ENCODE peak calls at places on chromosomes 16 and 17, in nine cellular contexts. H is sigmoid colon, I is stomach, K is GM12878, M is transverse colon, Q is spleen, Z is SK-N-SH, V is H1, J is K562. S is an unnamed sample.
A peak's percentile ranks its signal among the peaks of the same experiment; 100 is the strongest.

GRCh38 chr16:70454221-70455034 is at the start of gene FCSK:
- DNase-seq in H (peak; percentile 77), I (peak; percentile 64), K (no peak), M (peak; percentile 66), Q (peak; percentile 93), Z (peak; percentile 91), V (peak; percentile 89), J (peak; percentile 83), S (peak; percentile 43)

GRCh38 chr17:2482218-2482617 is 29.5 kb downstream of the METTL16 start:
- DNase-seq in H (no peak), I (no peak), K (no peak), M (no peak), Q (no peak), Z (no peak), V (no peak), J (no peak), S (no peak)

GRCh38 chr16:7487896-7488295 is 155.3 kb downstream of the RBFOX1 start:
- DNase-seq in H (no peak), I (no peak), K (no peak), M (no peak), Q (no peak), Z (no peak), V (no peak), J (no peak), S (no peak)

GRCh38 chr17:32240745-32241144 is 24.9 kb upstream of the RHBDL3 start:
- DNase-seq in H (no peak), I (no peak), K (no peak), M (no peak), Q (no peak), Z (no peak), V (no peak), J (peak; percentile 32), S (no peak)

GRCh38 chr17:41486809-41487530 is 2.7 kb downstream of the KRT36 start:
- DNase-seq in H (no peak), I (peak; percentile 49), K (no peak), M (peak; percentile 68), Q (peak; percentile 89), Z (peak; percentile 40), V (peak; percentile 97), J (peak; percentile 81), S (no peak)

GRCh38 chr17:17448076-17448475 is 28.7 kb upstream of the MED9 start:
- DNase-seq in H (no peak), I (no peak), K (no peak), M (no peak), Q (no peak), Z (no peak), V (no peak), J (no peak), S (no peak)

GRCh38 chr16:72935896-72936295 is 112.0 kb downstream of the ZFHX3 start:
- DNase-seq in H (peak; percentile 71), I (no peak), K (no peak), M (no peak), Q (no peak), Z (no peak), V (no peak), J (no peak), S (no peak)

GRCh38 chr16:62882552-62883221 is 846.4 kb upstream of the CDH8 start:
- DNase-seq in H (no peak), I (no peak), K (no peak), M (no peak), Q (no peak), Z (no peak), V (no peak), J (no peak), S (no peak)

GRCh38 chr17:42660692-42661345 is 1.7 kb downstream of the TUBG2 start:
- DNase-seq in H (no peak), I (no peak), K (no peak), M (peak; percentile 60), Q (no peak), Z (no peak), V (no peak), J (peak; percentile 67), S (peak; percentile 65)

GRCh38 chr16:75113046-75113491 is 3.5 kb downstream of the LDHD start:
- DNase-seq in H (no peak), I (no peak), K (no peak), M (no peak), Q (peak; percentile 36), Z (no peak), V (no peak), J (peak; percentile 27), S (no peak)

GRCh38 chr17:8447816-8448215 is 12.1 kb downstream of the NDEL1 start:
- DNase-seq in H (no peak), I (no peak), K (no peak), M (no peak), Q (no peak), Z (no peak), V (no peak), J (no peak), S (no peak)

GRCh38 chr16:14600164-14600563 is 29.9 kb downstream of the PARN start:
- DNase-seq in H (no peak), I (no peak), K (no peak), M (no peak), Q (no peak), Z (peak; percentile 24), V (no peak), J (peak; percentile 16), S (no peak)

GRCh38 chr16:81571592-81572230 is 127.1 kb downstream of the CMIP start:
- DNase-seq in H (no peak), I (no peak), K (no peak), M (no peak), Q (no peak), Z (no peak), V (no peak), J (no peak), S (no peak)

GRCh38 chr16:81575307-81575706 is 130.7 kb downstream of the CMIP start:
- DNase-seq in H (no peak), I (no peak), K (no peak), M (no peak), Q (no peak), Z (no peak), V (no peak), J (no peak), S (no peak)

GRCh38 chr16:81574168-81574567 is 129.6 kb downstream of the CMIP start:
- DNase-seq in H (no peak), I (peak; percentile 49), K (no peak), M (no peak), Q (no peak), Z (no peak), V (no peak), J (no peak), S (no peak)

GRCh38 chr16:81575834-81576233 is 131.2 kb downstream of the CMIP start:
- DNase-seq in H (no peak), I (no peak), K (no peak), M (no peak), Q (no peak), Z (no peak), V (no peak), J (no peak), S (no peak)

GRCh38 chr16:81573533-81573932 is 128.9 kb downstream of the CMIP start:
- DNase-seq in H (no peak), I (no peak), K (no peak), M (no peak), Q (no peak), Z (no peak), V (no peak), J (no peak), S (no peak)
- TF ChIP-seq POLR2AphosphoS5 in H (no peak), I (no peak), K (no peak), M (no peak), Q (no peak), Z (no peak), V (no peak), J (no peak), S (no peak)

GRCh38 chr17:38602862-38603785 is 2.6 kb downstream of the SRCIN1 start:
- DNase-seq in H (no peak), I (no peak), K (no peak), M (no peak), Q (no peak), Z (no peak), V (no peak), J (no peak), S (no peak)
- H3K4me1 ChIP-seq in H (peaks cover 53% of the 10 kb centered on the region), I (peaks cover 27% of the 10 kb centered on the region), K (peaks cover 11% of the 10 kb centered on the region), M (peaks cover 15% of the 10 kb centered on the region), Q (peaks cover 34% of the 10 kb centered on the region), Z (peaks cover 65% of the 10 kb centered on the region), V (peaks cover 56% of the 10 kb centered on the region), J (peaks cover 21% of the 10 kb centered on the region), S (peaks cover 5% of the 10 kb centered on the region)

GRCh38 chr16:85679870-85680269 is 8.9 kb downstream of the GINS2 start:
- DNase-seq in H (no peak), I (no peak), K (no peak), M (no peak), Q (peak; percentile 57), Z (no peak), V (no peak), J (no peak), S (no peak)
- H3K27ac ChIP-seq in H (no peak overlapping the region), I (no peak overlapping the region), K (no peak overlapping the region), M (no peak overlapping the region), Q (peak overlapping the region; percentile 31), Z (no peak overlapping the region), V (no peak overlapping the region), J (no peak overlapping the region), S (no peak overlapping the region)

GRCh38 chr16:55605756-55606155 is 39.3 kb downstream of the CAPNS2 start:
- DNase-seq in H (no peak), I (no peak), K (no peak), M (no peak), Q (no peak), Z (peak; percentile 22), V (no peak), J (no peak), S (no peak)
- TF ChIP-seq POLR2AphosphoS5 in H (no peak), I (no peak), K (no peak), M (no peak), Q (no peak), Z (no peak), V (no peak), J (no peak), S (no peak)

DNA sequence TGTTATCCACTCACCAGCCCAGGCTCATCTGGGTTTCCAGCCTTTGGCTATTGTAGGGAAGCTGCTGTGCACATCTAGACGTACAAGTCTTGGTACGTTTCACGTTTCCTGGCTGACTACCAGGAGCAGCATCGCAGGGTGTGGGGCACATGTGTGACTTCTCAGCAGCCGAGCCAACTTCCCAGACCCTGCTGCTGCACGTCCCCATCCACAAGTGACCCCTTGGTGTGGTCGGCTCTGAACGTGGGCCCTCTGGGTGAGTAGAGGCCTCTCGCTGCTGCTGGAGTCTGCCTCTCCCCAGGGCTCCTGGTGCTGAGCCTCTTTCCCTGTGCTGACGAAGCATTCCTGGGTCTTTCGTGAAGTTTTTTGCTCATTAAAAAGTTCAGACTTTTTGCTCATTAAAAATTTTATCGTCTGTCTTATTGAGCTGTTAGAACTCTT is 70.2 kb upstream of the ZNF750 start:
- DNase-seq in H (no peak), I (no peak), K (no peak), M (no peak), Q (no peak), Z (no peak), V (no peak), J (no peak), S (no peak)
- H3K4me1 ChIP-seq in H (no peaks in the 10 kb centered on the region), I (peaks cover 17% of the 10 kb centered on the region), K (peaks cover 16% of the 10 kb centered on the region), M (no peaks in the 10 kb centered on the region), Q (peaks cover 28% of the 10 kb centered on the region), Z (no peaks in the 10 kb centered on the region), V (no peaks in the 10 kb centered on the region), J (peaks cover 5% of the 10 kb centered on the region), S (no peaks in the 10 kb centered on the region)

S was measured in prostate gland.